ENCODE peak calls at places on chromosome 21, in four cellular contexts. One of them, this sample, is unnamed.

GRCh38 chr21:40176732-40177131 is 309.5 kb downstream of the PCP4 start:
- DNase-seq in upper lobe of right lung: no peak
- DNase-seq in uterus: no peak
- DNase-seq in CD8-positive, alpha-beta T cell: no peak
- DNase-seq in this sample: no peak

GRCh38 chr21:38140192-38140905 is 116.4 kb upstream of the KCNJ15 start:
- DNase-seq in upper lobe of right lung: peak; percentile 78
- DNase-seq in uterus: no peak
- DNase-seq in CD8-positive, alpha-beta T cell: no peak
- DNase-seq in this sample: no peak

GRCh38 chr21:43269981-43270670 is 101.3 kb downstream of the CRYAA start:
- DNase-seq in upper lobe of right lung: peak; percentile 51
- DNase-seq in uterus: no peak
- DNase-seq in CD8-positive, alpha-beta T cell: no peak
- DNase-seq in this sample: no peak

GRCh38 chr21:28212056-28212455 is 780.6 kb downstream of the LTN1 start:
- DNase-seq in upper lobe of right lung: no peak
- DNase-seq in uterus: peak; percentile 82
- DNase-seq in CD8-positive, alpha-beta T cell: no peak
- DNase-seq in this sample: no peak

GRCh38 chr21:37268186-37268503 is 1.0 kb upstream of the VPS26C start:
- DNase-seq in upper lobe of right lung: no peak
- DNase-seq in uterus: no peak
- DNase-seq in CD8-positive, alpha-beta T cell: no peak
- DNase-seq in this sample: no peak

GRCh38 chr21:44372616-44373015 is 19.2 kb downstream of the TRPM2 start:
- DNase-seq in upper lobe of right lung: peak; percentile 31
- DNase-seq in uterus: no peak
- DNase-seq in CD8-positive, alpha-beta T cell: no peak
- DNase-seq in this sample: peak; percentile 21

GRCh38 chr21:38797470-38797869 is 8.3 kb upstream of the ETS2 start:
- DNase-seq in upper lobe of right lung: no peak
- DNase-seq in uterus: no peak
- DNase-seq in CD8-positive, alpha-beta T cell: no peak
- DNase-seq in this sample: no peak

GRCh38 chr21:38355992-38356781 is 99.4 kb downstream of the KCNJ15 start:
- DNase-seq in upper lobe of right lung: peak; percentile 91
- DNase-seq in uterus: peak; percentile 65
- DNase-seq in CD8-positive, alpha-beta T cell: peak; percentile 37
- DNase-seq in this sample: peak; percentile 63

GRCh38 chr21:43331962-43332458 is 94.9 kb downstream of the SIK1 start:
- DNase-seq in upper lobe of right lung: no peak
- DNase-seq in uterus: no peak
- DNase-seq in CD8-positive, alpha-beta T cell: no peak
- DNase-seq in this sample: peak; percentile 72

GRCh38 chr21:25848309-25848708 is 113.5 kb downstream of the GABPA start:
- DNase-seq in upper lobe of right lung: no peak
- DNase-seq in uterus: no peak
- DNase-seq in CD8-positive, alpha-beta T cell: no peak
- DNase-seq in this sample: no peak

GRCh38 chr21:45480701-45481500 is 61.3 kb downstream of the SLC19A1 start:
- DNase-seq in upper lobe of right lung: no peak
- DNase-seq in uterus: no peak
- DNase-seq in CD8-positive, alpha-beta T cell: no peak
- DNase-seq in this sample: no peak

GRCh38 chr21:45479691-45480675 is 62.3 kb downstream of the SLC19A1 start:
- DNase-seq in upper lobe of right lung: no peak
- DNase-seq in uterus: no peak
- DNase-seq in CD8-positive, alpha-beta T cell: peak; percentile 21
- DNase-seq in this sample: no peak

GRCh38 chr21:45478115-45478801 is 64.0 kb downstream of the SLC19A1 start:
- DNase-seq in upper lobe of right lung: peak; percentile 82
- DNase-seq in uterus: peak; percentile 73
- DNase-seq in CD8-positive, alpha-beta T cell: peak; percentile 72
- DNase-seq in this sample: peak; percentile 74

GRCh38 chr21:45477176-45478114 is 64.8 kb downstream of the SLC19A1 start:
- DNase-seq in upper lobe of right lung: no peak
- DNase-seq in uterus: no peak
- DNase-seq in CD8-positive, alpha-beta T cell: no peak
- DNase-seq in this sample: no peak

GRCh38 chr21:45478816-45479669 is 63.2 kb downstream of the SLC19A1 start:
- DNase-seq in upper lobe of right lung: no peak
- DNase-seq in uterus: no peak
- DNase-seq in CD8-positive, alpha-beta T cell: no peak
- DNase-seq in this sample: no peak
- TF ChIP-seq CTCF in upper lobe of right lung: no peak
- TF ChIP-seq CTCF in uterus: no peak
- TF ChIP-seq CTCF in CD8-positive, alpha-beta T cell: no peak
- TF ChIP-seq CTCF in this sample: no peak

GRCh38 chr21:16945580-16945979 is 567.3 kb upstream of the CXADR start:
- DNase-seq in upper lobe of right lung: no peak
- DNase-seq in uterus: no peak
- DNase-seq in CD8-positive, alpha-beta T cell: no peak
- DNase-seq in this sample: no peak
- H3K4me3 ChIP-seq in upper lobe of right lung: no peak overlapping the region
- H3K4me3 ChIP-seq in uterus: no peak overlapping the region
- H3K4me3 ChIP-seq in CD8-positive, alpha-beta T cell: no peak overlapping the region
- H3K4me3 ChIP-seq in this sample: no peak overlapping the region

GRCh38 chr21:45415943-45416611 is 11.1 kb downstream of the COL18A1 start:
- DNase-seq in upper lobe of right lung: no peak
- DNase-seq in uterus: no peak
- DNase-seq in CD8-positive, alpha-beta T cell: no peak
- DNase-seq in this sample: no peak
- H3K27ac ChIP-seq in upper lobe of right lung: no peak overlapping the region
- H3K27ac ChIP-seq in uterus: no peak overlapping the region
- H3K27ac ChIP-seq in CD8-positive, alpha-beta T cell: no peak overlapping the region
- H3K27ac ChIP-seq in this sample: no peak overlapping the region

GRCh38 chr21:31195334-31196015 is 148.6 kb downstream of the TIAM1 start:
- DNase-seq in upper lobe of right lung: no peak
- DNase-seq in uterus: no peak
- DNase-seq in CD8-positive, alpha-beta T cell: no peak
- DNase-seq in this sample: no peak

GRCh38 chr21:31201548-31201947 is 142.5 kb downstream of the TIAM1 start:
- DNase-seq in upper lobe of right lung: no peak
- DNase-seq in uterus: no peak
- DNase-seq in CD8-positive, alpha-beta T cell: no peak
- DNase-seq in this sample: no peak

GRCh38 chr21:31196724-31197123 is 147.3 kb downstream of the TIAM1 start:
- DNase-seq in upper lobe of right lung: no peak
- DNase-seq in uterus: no peak
- DNase-seq in CD8-positive, alpha-beta T cell: no peak
- DNase-seq in this sample: no peak

GRCh38 chr21:31201144-31201543 is 142.9 kb downstream of the TIAM1 start:
- DNase-seq in upper lobe of right lung: no peak
- DNase-seq in uterus: no peak
- DNase-seq in CD8-positive, alpha-beta T cell: no peak
- DNase-seq in this sample: no peak

DNA sequence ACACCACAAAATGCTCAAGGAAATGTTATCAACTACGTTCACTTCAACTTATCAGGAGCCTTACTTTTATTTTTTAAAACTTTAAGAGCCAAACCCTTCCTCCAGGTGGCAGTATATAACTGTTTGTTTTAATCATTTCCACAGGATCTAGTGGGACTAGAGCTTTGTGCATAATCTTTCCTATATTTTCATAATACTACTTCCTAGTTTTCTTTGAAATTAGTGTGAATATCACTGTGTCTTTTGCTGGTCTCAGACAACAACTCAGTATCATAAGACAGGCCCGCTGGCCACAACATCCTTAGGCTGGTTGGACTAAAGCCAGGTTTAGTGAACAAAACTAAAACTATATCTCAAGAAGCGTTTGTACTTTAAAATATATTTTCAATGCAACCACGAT is 145.5 kb downstream of the TIAM1 start:
- DNase-seq in upper lobe of right lung: no peak
- DNase-seq in uterus: no peak
- DNase-seq in CD8-positive, alpha-beta T cell: no peak
- DNase-seq in this sample: no peak
- TF ChIP-seq CTCF in upper lobe of right lung: peak; percentile 65
- TF ChIP-seq CTCF in uterus: peak; percentile 69
- TF ChIP-seq CTCF in CD8-positive, alpha-beta T cell: peak; percentile 72
- TF ChIP-seq CTCF in this sample: peak; percentile 82

GRCh38 chr21:42121792-42122191 is 50.7 kb downstream of the UMODL1 start:
- DNase-seq in upper lobe of right lung: no peak
- DNase-seq in uterus: no peak
- DNase-seq in CD8-positive, alpha-beta T cell: no peak
- DNase-seq in this sample: no peak

GRCh38 chr21:42120904-42121535 is 49.9 kb downstream of the UMODL1 start:
- DNase-seq in upper lobe of right lung: no peak
- DNase-seq in uterus: no peak
- DNase-seq in CD8-positive, alpha-beta T cell: no peak
- DNase-seq in this sample: no peak

GRCh38 chr21:42123509-42123908 is 52.4 kb downstream of the UMODL1 start:
- DNase-seq in upper lobe of right lung: no peak
- DNase-seq in uterus: no peak
- DNase-seq in CD8-positive, alpha-beta T cell: no peak
- DNase-seq in this sample: no peak

GRCh38 chr21:42122808-42123207 is 51.7 kb downstream of the UMODL1 start:
- DNase-seq in upper lobe of right lung: no peak
- DNase-seq in uterus: no peak
- DNase-seq in CD8-positive, alpha-beta T cell: no peak
- DNase-seq in this sample: no peak

GRCh38 chr21:42122398-42122797 is 51.3 kb downstream of the UMODL1 start:
- DNase-seq in upper lobe of right lung: no peak
- DNase-seq in uterus: no peak
- DNase-seq in CD8-positive, alpha-beta T cell: no peak
- DNase-seq in this sample: no peak
- H3K4me3 ChIP-seq in upper lobe of right lung: no peak overlapping the region
- H3K4me3 ChIP-seq in uterus: no peak overlapping the region
- H3K4me3 ChIP-seq in CD8-positive, alpha-beta T cell: no peak overlapping the region
- H3K4me3 ChIP-seq in this sample: no peak overlapping the region

DNA sequence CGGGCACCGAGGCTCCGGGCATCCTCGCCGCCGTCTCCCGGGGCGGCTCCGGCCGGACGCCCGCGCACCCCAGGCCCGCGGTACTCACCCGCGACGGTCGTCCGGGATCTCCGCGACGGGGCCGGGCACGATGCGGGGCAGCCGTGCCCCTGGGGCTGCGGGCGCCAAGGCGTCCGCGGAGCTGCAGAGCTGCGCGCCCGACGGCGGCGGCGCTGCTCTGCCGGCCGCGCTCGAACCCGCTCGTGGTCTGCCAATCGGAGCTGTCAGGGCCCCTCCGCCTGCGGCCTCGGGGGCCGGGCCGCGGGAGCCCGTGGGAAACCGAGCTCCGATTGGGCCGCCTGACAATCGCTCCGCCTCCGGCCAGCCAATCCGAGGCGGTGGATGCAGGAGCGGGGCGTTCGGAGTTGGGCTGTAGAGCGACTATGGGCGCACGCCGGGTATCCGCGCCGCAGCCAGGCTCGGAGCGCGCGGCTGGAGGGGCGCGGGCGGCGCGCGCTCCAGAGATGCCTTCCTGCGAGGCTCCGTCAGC is 100.6 kb upstream of the SOD1 start:
- DNase-seq in upper lobe of right lung: peak; percentile 86
- DNase-seq in uterus: peak; percentile 81
- DNase-seq in CD8-positive, alpha-beta T cell: peak; percentile 84
- DNase-seq in this sample: peak; percentile 93
- H3K27ac ChIP-seq in upper lobe of right lung: no peak overlapping the region
- H3K27ac ChIP-seq in uterus: peak overlapping the region; percentile 3
- H3K27ac ChIP-seq in CD8-positive, alpha-beta T cell: peak overlapping the region; percentile 7
- H3K27ac ChIP-seq in this sample: peak overlapping the region; percentile 72

This sample was measured in dorsolateral prefrontal cortex.